ENCODE peak calls at places on chromosome 17, in seven cellular contexts. F is suprapubic skin, S is body of pancreas, T is fibroblast of lung, M is heart right ventricle, N is mesendoderm, D is epithelial cell of prostate. I is an unnamed sample.

GRCh38 chr17:31627960-31628359 is 231.1 kb downstream of the COPRS start:
- DNase-seq in F (no peak), N (no peak), S (no peak), M (no peak), D (peak), T (peak), I (no peak)

GRCh38 chr17:41178843-41179616 is 1.0 kb upstream of the KRTAP4-2 start:
- DNase-seq in F (no peak), T (no peak), M (no peak), D (no peak), N (no peak), S (no peak), I (no peak)

GRCh38 chr17:2972749-2973148 is 90.7 kb downstream of the OR1D5 start:
- DNase-seq in D (no peak), F (no peak), T (peak), N (no peak), M (no peak), S (no peak), I (no peak)

GRCh38 chr17:61848247-61848646 is 15.1 kb downstream of the BRIP1 start:
- DNase-seq in F (no peak), T (no peak), N (no peak), M (no peak), D (no peak), S (no peak), I (no peak)

GRCh38 chr17:27430882-27431491 is 25.3 kb upstream of the KSR1 start:
- DNase-seq in M (peak), F (no peak), S (peak), N (peak), D (no peak), T (peak), I (peak)

GRCh38 chr17:61260061-61260797 is 139.4 kb upstream of the TBX2 start:
- DNase-seq in M (peak), D (no peak), T (peak), S (no peak), N (peak), F (no peak), I (no peak)

GRCh38 chr17:45241315-45242011 is 19.8 kb downstream of the FMNL1 start:
- DNase-seq in N (peak), S (peak), T (no peak), F (no peak), D (no peak), M (no peak), I (no peak)

GRCh38 chr17:56801506-56802178 is 32.1 kb downstream of the C17orf67 start:
- DNase-seq in T (peak), N (no peak), D (no peak), F (no peak), M (no peak), S (no peak), I (no peak)

GRCh38 chr17:67260051-67260987 is 15.3 kb upstream of the HELZ start:
- DNase-seq in M (peak), F (peak), S (peak), D (no peak), T (peak), N (no peak), I (no peak)

GRCh38 chr17:4858880-4859260 is 25.7 kb downstream of the MINK1 start:
- DNase-seq in M (peak), S (peak), N (peak), F (no peak), T (no peak), D (no peak), I (peak)

GRCh38 chr17:58337600-58338453 is 9.2 kb upstream of the TSPOAP1 start:
- DNase-seq in F (peak), T (peak), M (peak), N (peak), S (peak), D (no peak), I (no peak)

GRCh38 chr17:82957961-82958491 is 118.2 kb upstream of the ZNF750 start:
- DNase-seq in N (no peak), T (no peak), D (no peak), S (no peak), M (no peak), F (peak), I (no peak)

GRCh38 chr17:63042443-63042842 is 76.4 kb downstream of the TANC2 start:
- DNase-seq in T (no peak), D (no peak), M (no peak), F (no peak), S (no peak), N (no peak), I (no peak)

GRCh38 chr17:80499961-80500665 is 23.7 kb upstream of the NPTX1 start:
- DNase-seq in D (no peak), F (no peak), T (no peak), S (no peak), N (no peak), M (no peak), I (no peak)

GRCh38 chr17:5437721-5438317 is 1.1 kb downstream of the C1QBP start:
- DNase-seq in T (no peak), N (no peak), D (no peak), F (no peak), M (no peak), S (no peak), I (peak)

GRCh38 chr17:11031787-11032186 is 193.9 kb upstream of the PIRT start:
- DNase-seq in M (no peak), F (no peak), N (peak), T (no peak), D (no peak), S (no peak), I (no peak)

GRCh38 chr17:31787857-31788570 is 71.0 kb downstream of the COPRS start:
- DNase-seq in M (no peak), F (peak), S (no peak), T (peak), D (peak), N (peak), I (peak)

GRCh38 chr17:10144456-10144855 is 54.0 kb downstream of the GAS7 start:
- DNase-seq in T (no peak), N (no peak), D (no peak), S (no peak), M (no peak), F (no peak), I (no peak)

GRCh38 chr17:83012873-83013778 is 66.3 kb upstream of the METRNL start:
- DNase-seq in T (peak), S (no peak), D (no peak), F (no peak), N (no peak), M (no peak), I (no peak)

GRCh38 chr17:63189082-63189481 is 223.0 kb downstream of the TANC2 start:
- DNase-seq in D (no peak), T (peak), N (no peak), F (no peak), S (no peak), M (no peak), I (no peak)

GRCh38 chr17:48724241-48725004 is 1.4 kb downstream of the PRAC2 start:
- DNase-seq in D (no peak), S (peak), F (peak), N (peak), T (peak), M (peak), I (peak)

GRCh38 chr17:82271401-82271800 is 2.1 kb downstream of the CSNK1D start:
- DNase-seq in F (no peak), S (no peak), D (no peak), N (no peak), M (no peak), T (no peak), I (no peak)

GRCh38 chr17:2071421-2072281 is 16.7 kb downstream of the HIC1 start:
- DNase-seq in T (peak), S (no peak), M (no peak), F (no peak), N (no peak), D (no peak), I (no peak)

GRCh38 chr17:19370493-19370960 is 7.8 kb upstream of the MAPK7 start:
- DNase-seq in N (no peak), F (peak), D (no peak), T (no peak), S (peak), M (peak), I (no peak)

GRCh38 chr17:50832267-50833227 is 2.8 kb upstream of the WFIKKN2 start:
- DNase-seq in D (no peak), M (no peak), F (no peak), N (no peak), T (no peak), S (no peak), I (no peak)
- H3K27ac ChIP-seq in D (no peak), M (no peak), F (no peak), N (no peak), T (no peak), S (no peak), I (no peak)

GRCh38 chr17:802901-803881 is 21.0 kb downstream of the MRM3 start:
- DNase-seq in D (no peak), N (no peak), S (peak), M (no peak), F (no peak), T (no peak), I (no peak)
- H3K27ac ChIP-seq in D (no peak), N (no peak), S (peak), M (no peak), F (no peak), T (no peak), I (peak)

DNA sequence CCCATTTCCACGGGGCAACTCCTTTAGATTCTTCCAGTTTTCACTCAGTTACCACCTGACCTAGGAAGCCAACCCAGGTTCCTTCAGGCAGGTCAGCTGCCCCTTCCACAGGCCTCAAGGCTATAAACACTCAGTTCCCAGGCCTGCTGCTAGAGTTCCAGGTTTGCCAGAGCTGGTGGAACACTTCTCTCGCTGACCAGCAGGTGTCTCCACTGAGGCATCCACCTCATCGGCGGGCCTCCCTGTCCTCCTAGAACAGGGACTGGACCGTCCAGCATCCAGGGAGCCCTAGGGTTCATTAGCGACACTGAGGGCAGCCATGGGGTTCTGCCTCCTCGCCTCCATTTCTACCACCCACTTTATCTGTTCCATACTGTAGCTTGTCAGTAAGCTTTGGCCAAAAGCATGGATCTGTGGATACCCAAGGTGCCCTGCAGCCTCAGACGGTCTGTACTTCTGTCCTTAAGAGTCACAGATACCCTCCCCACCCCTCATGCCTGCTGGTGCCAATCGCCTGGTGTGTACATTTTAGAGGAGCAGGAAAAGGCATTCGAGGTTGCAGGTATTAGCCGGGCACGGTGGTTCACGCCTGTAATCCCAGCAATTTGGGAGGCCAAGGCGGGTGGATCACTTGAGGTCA is 29.0 kb downstream of the PIMREG start:
- DNase-seq in S (peak), T (peak), D (no peak), F (no peak), N (peak), M (peak), I (peak)
- H3K27ac ChIP-seq in S (no peak), T (no peak), D (no peak), F (no peak), N (no peak), M (no peak), I (peak)

GRCh38 chr17:78163881-78164747 is 4.3 kb upstream of the SYNGR2 start:
- DNase-seq in N (no peak), S (peak), D (no peak), F (no peak), T (no peak), M (no peak), I (no peak)

GRCh38 chr17:78168906-78169793 is 769 bp downstream of the SYNGR2 start:
- DNase-seq in F (no peak), T (no peak), N (peak), S (peak), D (no peak), M (peak), I (peak)

GRCh38 chr17:78166416-78166815 is 2.0 kb upstream of the SYNGR2 start:
- DNase-seq in N (no peak), D (no peak), S (no peak), T (no peak), M (no peak), F (no peak), I (no peak)

GRCh38 chr17:78159575-78160158 is 8.7 kb upstream of the SYNGR2 start:
- DNase-seq in N (no peak), M (no peak), S (no peak), D (peak), F (no peak), T (peak), I (peak)

DNA sequence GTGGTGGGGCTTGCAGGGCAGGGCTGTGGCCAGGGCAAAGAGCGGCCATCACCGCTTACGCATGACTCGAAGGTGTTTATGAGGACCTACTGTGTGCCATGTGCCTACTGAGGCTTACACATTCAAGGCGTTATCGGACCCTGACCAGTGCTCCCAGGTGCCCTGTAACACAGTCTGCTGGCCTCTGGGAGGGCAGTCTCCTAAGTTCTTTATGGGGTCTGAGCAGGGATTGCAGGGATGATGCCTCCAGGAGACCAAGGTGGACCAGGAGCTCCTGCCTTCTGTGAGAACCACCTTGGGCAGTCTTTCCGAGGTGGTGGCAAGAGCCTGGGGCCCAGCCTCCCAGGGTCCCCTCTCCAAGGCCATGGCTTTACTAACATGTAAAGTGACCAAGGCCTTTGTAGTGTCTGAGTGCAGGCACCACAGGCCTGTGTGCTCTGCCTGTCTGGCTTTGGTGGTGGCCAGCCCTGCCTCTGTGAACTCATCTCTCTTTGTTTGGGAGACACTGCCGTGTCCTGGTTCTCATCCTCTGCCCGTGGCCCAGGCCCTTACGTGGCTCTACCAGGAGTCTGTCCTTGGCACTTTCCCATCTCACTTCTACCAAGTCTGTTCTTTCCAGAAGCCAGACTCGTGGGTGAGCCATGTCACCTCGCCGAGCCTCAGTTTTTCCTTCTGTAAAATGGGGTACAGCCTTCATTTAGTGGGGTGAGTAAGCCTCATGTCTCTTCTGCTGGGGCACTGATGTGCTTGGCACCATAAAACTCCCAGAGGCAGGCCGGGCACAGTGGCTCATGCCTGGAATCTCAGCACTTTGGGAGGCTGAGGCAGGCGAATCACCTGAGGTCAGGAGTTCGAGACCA is 3.4 kb upstream of the SYNGR2 start:
- DNase-seq in S (no peak), M (no peak), N (no peak), D (no peak), T (no peak), F (no peak), I (no peak)
- H3K27ac ChIP-seq in S (no peak), M (no peak), N (no peak), D (no peak), T (no peak), F (no peak), I (no peak)

GRCh38 chr17:74744349-74744713 is 4.1 kb upstream of the NHERF1 start:
- DNase-seq in D (no peak), N (no peak), T (no peak), M (no peak), S (no peak), F (no peak), I (no peak)
- H3K27ac ChIP-seq in D (no peak), N (no peak), T (no peak), M (no peak), S (peak), F (no peak), I (no peak)